ENCODE peak calls at places on chromosome 3, in six cellular contexts. One of them, this sample, is unnamed.

GRCh38 chr3:64533565-64534317 is 154.1 kb downstream of the ADAMTS9 start:
- DNase-seq in testis: peak; percentile 95
- DNase-seq in sigmoid colon: peak; percentile 98
- DNase-seq in right lobe of liver: peak; percentile 86
- DNase-seq in body of pancreas: peak; percentile 90
- DNase-seq in stomach: peak; percentile 91
- DNase-seq in this sample: peak; percentile 87

GRCh38 chr3:2092758-2093157 is 5.9 kb upstream of the CNTN4 start:
- DNase-seq in testis: no peak
- DNase-seq in sigmoid colon: no peak
- DNase-seq in right lobe of liver: no peak
- DNase-seq in body of pancreas: no peak
- DNase-seq in stomach: no peak
- DNase-seq in this sample: no peak

GRCh38 chr3:38614651-38615352 is 34.7 kb downstream of the SCN5A start:
- DNase-seq in testis: no peak
- DNase-seq in sigmoid colon: peak; percentile 49
- DNase-seq in right lobe of liver: no peak
- DNase-seq in body of pancreas: no peak
- DNase-seq in stomach: no peak
- DNase-seq in this sample: no peak

GRCh38 chr3:106522397-106522796 is 653.6 kb upstream of the CBLB start:
- DNase-seq in testis: no peak
- DNase-seq in sigmoid colon: no peak
- DNase-seq in right lobe of liver: no peak
- DNase-seq in body of pancreas: no peak
- DNase-seq in stomach: no peak
- DNase-seq in this sample: no peak

GRCh38 chr3:65400893-65401292 is 637.8 kb downstream of the MAGI1 start:
- DNase-seq in testis: no peak
- DNase-seq in sigmoid colon: no peak
- DNase-seq in right lobe of liver: no peak
- DNase-seq in body of pancreas: no peak
- DNase-seq in stomach: no peak
- DNase-seq in this sample: no peak

GRCh38 chr3:102083469-102083868 is 234.2 kb downstream of the NFKBIZ start:
- DNase-seq in testis: no peak
- DNase-seq in sigmoid colon: no peak
- DNase-seq in right lobe of liver: no peak
- DNase-seq in body of pancreas: no peak
- DNase-seq in stomach: no peak
- DNase-seq in this sample: no peak

GRCh38 chr3:114144909-114145688 is 33.8 kb downstream of the DRD3 start:
- DNase-seq in testis: no peak
- DNase-seq in sigmoid colon: no peak
- DNase-seq in right lobe of liver: no peak
- DNase-seq in body of pancreas: peak; percentile 49
- DNase-seq in stomach: peak; percentile 28
- DNase-seq in this sample: no peak

GRCh38 chr3:4720316-4721075 is 227.3 kb downstream of the ITPR1 start:
- DNase-seq in testis: peak; percentile 91
- DNase-seq in sigmoid colon: peak; percentile 94
- DNase-seq in right lobe of liver: peak; percentile 91
- DNase-seq in body of pancreas: peak; percentile 95
- DNase-seq in stomach: peak; percentile 82
- DNase-seq in this sample: peak; percentile 80

GRCh38 chr3:197746801-197747237 is 2.9 kb upstream of the FYTTD1 start:
- DNase-seq in testis: no peak
- DNase-seq in sigmoid colon: no peak
- DNase-seq in right lobe of liver: peak; percentile 53
- DNase-seq in body of pancreas: peak; percentile 39
- DNase-seq in stomach: no peak
- DNase-seq in this sample: peak; percentile 25

GRCh38 chr3:120498947-120499346 is 48.2 kb upstream of the FSTL1 start:
- DNase-seq in testis: peak; percentile 16
- DNase-seq in sigmoid colon: peak; percentile 82
- DNase-seq in right lobe of liver: no peak
- DNase-seq in body of pancreas: peak; percentile 38
- DNase-seq in stomach: no peak
- DNase-seq in this sample: no peak

GRCh38 chr3:99981138-99981537 is 133.2 kb downstream of the FILIP1L start:
- DNase-seq in testis: no peak
- DNase-seq in sigmoid colon: no peak
- DNase-seq in right lobe of liver: no peak
- DNase-seq in body of pancreas: no peak
- DNase-seq in stomach: no peak
- DNase-seq in this sample: no peak

GRCh38 chr3:32434206-32434605 is 42.6 kb downstream of the CMTM7 start:
- DNase-seq in testis: no peak
- DNase-seq in sigmoid colon: no peak
- DNase-seq in right lobe of liver: no peak
- DNase-seq in body of pancreas: no peak
- DNase-seq in stomach: no peak
- DNase-seq in this sample: no peak

GRCh38 chr3:193225726-193226125 is 15.3 kb upstream of the PLAAT1 start:
- DNase-seq in testis: no peak
- DNase-seq in sigmoid colon: no peak
- DNase-seq in right lobe of liver: no peak
- DNase-seq in body of pancreas: no peak
- DNase-seq in stomach: no peak
- DNase-seq in this sample: no peak

GRCh38 chr3:40827942-40828688 is 303.4 kb downstream of the ZNF621 start:
- DNase-seq in testis: peak; percentile 43
- DNase-seq in sigmoid colon: peak; percentile 80
- DNase-seq in right lobe of liver: no peak
- DNase-seq in body of pancreas: peak; percentile 40
- DNase-seq in stomach: no peak
- DNase-seq in this sample: peak; percentile 18

GRCh38 chr3:13528217-13528801 is 20.6 kb upstream of the FBLN2 start:
- DNase-seq in testis: no peak
- DNase-seq in sigmoid colon: no peak
- DNase-seq in right lobe of liver: no peak
- DNase-seq in body of pancreas: no peak
- DNase-seq in stomach: no peak
- DNase-seq in this sample: no peak

GRCh38 chr3:155886915-155887314 is 16.5 kb downstream of the GMPS start:
- DNase-seq in testis: no peak
- DNase-seq in sigmoid colon: no peak
- DNase-seq in right lobe of liver: no peak
- DNase-seq in body of pancreas: no peak
- DNase-seq in stomach: no peak
- DNase-seq in this sample: no peak

GRCh38 chr3:155889952-155890351 is 19.5 kb downstream of the GMPS start:
- DNase-seq in testis: no peak
- DNase-seq in sigmoid colon: no peak
- DNase-seq in right lobe of liver: no peak
- DNase-seq in body of pancreas: no peak
- DNase-seq in stomach: no peak
- DNase-seq in this sample: no peak

GRCh38 chr3:155884292-155884691 is 13.8 kb downstream of the GMPS start:
- DNase-seq in testis: no peak
- DNase-seq in sigmoid colon: no peak
- DNase-seq in right lobe of liver: no peak
- DNase-seq in body of pancreas: no peak
- DNase-seq in stomach: no peak
- DNase-seq in this sample: no peak

GRCh38 chr3:155889212-155889611 is 18.8 kb downstream of the GMPS start:
- DNase-seq in testis: no peak
- DNase-seq in sigmoid colon: no peak
- DNase-seq in right lobe of liver: no peak
- DNase-seq in body of pancreas: no peak
- DNase-seq in stomach: no peak
- DNase-seq in this sample: no peak

DNA sequence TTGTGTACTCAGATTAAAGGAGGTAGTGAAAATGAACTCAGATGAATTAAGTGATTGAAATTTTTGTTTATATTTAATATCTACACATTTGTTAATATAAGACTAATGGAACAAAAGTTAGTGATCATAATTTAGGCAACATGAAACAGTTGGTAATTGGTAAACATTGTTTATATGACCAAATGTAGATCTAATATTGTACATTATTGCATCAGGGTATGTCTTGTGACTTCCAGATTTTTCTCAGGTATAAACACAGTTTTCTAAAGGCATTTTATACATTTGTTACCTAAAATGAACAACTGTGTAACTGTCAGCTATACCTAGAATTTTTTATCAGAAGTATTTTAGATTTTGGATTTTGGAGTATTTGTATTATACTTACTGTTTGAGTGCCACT is 14.8 kb downstream of the GMPS start:
- DNase-seq in testis: no peak
- DNase-seq in sigmoid colon: no peak
- DNase-seq in right lobe of liver: no peak
- DNase-seq in body of pancreas: no peak
- DNase-seq in stomach: no peak
- DNase-seq in this sample: no peak
- TF ChIP-seq POLR2A in testis: no peak
- TF ChIP-seq POLR2A in sigmoid colon: no peak
- TF ChIP-seq POLR2A in right lobe of liver: no peak
- TF ChIP-seq POLR2A in body of pancreas: no peak
- TF ChIP-seq POLR2A in stomach: no peak
- TF ChIP-seq POLR2A in this sample: no peak

DNA sequence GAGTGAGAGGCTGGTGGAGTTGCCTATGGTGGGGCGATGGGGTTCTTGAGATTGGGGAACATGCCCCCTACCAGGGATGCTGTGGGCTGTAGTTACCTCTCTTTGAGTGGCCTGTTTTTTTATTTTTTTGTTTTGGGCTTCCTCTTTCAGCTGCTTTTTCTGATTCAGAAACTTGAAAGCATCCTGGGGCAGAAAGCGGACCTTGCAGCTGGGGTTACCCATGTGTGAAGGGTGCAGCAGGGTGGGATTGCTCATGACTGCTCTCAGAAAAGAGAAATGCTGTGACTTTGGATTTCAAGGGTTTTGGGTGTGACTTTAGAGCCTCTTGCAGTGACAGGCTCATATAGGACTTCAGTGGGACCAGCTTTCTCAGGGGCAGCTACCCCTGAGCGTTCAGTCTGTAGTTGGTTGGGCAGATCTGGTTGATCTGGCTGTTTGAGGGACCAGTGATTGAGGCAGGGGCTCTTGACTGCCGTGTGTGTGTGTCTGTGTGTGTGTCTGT is 1.8 kb downstream of the LIMD1 start:
- DNase-seq in testis: no peak
- DNase-seq in sigmoid colon: no peak
- DNase-seq in right lobe of liver: no peak
- DNase-seq in body of pancreas: peak; percentile 48
- DNase-seq in stomach: no peak
- DNase-seq in this sample: no peak
- H3K4me1 ChIP-seq in testis: peaks cover 23% of the 10 kb centered on the region
- H3K4me1 ChIP-seq in sigmoid colon: peaks cover 67% of the 10 kb centered on the region
- H3K4me1 ChIP-seq in right lobe of liver: peaks cover 11% of the 10 kb centered on the region
- H3K4me1 ChIP-seq in body of pancreas: peaks cover 81% of the 10 kb centered on the region
- H3K4me1 ChIP-seq in stomach: peaks cover 81% of the 10 kb centered on the region
- H3K4me1 ChIP-seq in this sample: no peaks in the 10 kb centered on the region

GRCh38 chr3:55639886-55640765 is 153.0 kb upstream of the WNT5A start:
- DNase-seq in testis: no peak
- DNase-seq in sigmoid colon: no peak
- DNase-seq in right lobe of liver: no peak
- DNase-seq in body of pancreas: no peak
- DNase-seq in stomach: no peak
- DNase-seq in this sample: no peak
- H3K27ac ChIP-seq in testis: no peak overlapping the region
- H3K27ac ChIP-seq in sigmoid colon: no peak overlapping the region
- H3K27ac ChIP-seq in right lobe of liver: no peak overlapping the region
- H3K27ac ChIP-seq in body of pancreas: no peak overlapping the region
- H3K27ac ChIP-seq in stomach: no peak overlapping the region
- H3K27ac ChIP-seq in this sample: no peak overlapping the region

GRCh38 chr3:46935168-46935858 is 41.2 kb downstream of the CCDC12 start:
- DNase-seq in testis: peak; percentile 95
- DNase-seq in sigmoid colon: peak; percentile 95
- DNase-seq in right lobe of liver: peak; percentile 79
- DNase-seq in body of pancreas: peak; percentile 98
- DNase-seq in stomach: peak; percentile 78
- DNase-seq in this sample: peak; percentile 50
- TF ChIP-seq POLR2A in testis: no peak
- TF ChIP-seq POLR2A in sigmoid colon: no peak
- TF ChIP-seq POLR2A in right lobe of liver: no peak
- TF ChIP-seq POLR2A in body of pancreas: peak; percentile 38
- TF ChIP-seq POLR2A in stomach: no peak
- TF ChIP-seq POLR2A in this sample: no peak

DNA sequence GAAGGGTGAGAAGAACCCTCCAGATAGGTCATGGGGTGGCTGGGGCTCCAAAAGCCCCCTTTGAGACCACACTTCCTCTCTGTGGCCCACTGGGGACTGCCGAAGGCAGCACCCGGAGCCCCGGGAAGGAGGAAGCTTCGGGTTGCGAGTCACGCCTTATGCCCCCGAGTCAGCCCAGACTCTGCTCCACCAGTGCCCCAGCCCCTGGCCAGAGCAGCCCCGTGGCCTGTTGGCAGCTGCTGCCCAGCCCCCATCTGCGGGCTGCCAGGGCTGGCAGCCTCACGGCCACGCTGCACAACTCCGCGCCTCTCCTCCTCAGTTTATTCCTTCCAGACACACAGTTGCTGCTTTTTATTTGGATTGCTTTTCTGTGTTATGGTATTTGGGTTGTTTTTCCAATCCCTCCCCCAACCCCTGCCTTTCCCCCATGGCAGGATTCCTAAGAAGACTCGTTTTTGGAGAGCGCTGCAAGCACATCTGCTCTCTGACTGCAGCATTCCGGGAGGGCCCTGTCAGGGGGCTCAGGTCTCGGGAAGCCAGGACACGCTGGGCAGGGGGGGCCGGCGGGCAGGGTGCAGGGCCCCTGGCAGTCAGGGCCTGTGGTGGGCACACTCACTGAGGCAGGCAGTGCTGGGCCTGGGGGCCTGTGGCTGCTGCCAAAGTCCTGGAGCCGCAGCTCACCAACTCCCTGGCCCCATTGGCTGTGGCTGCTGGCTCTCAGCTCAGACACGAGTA is 20.3 kb downstream of the MAGEF1 start:
- DNase-seq in testis: peak; percentile 43
- DNase-seq in sigmoid colon: peak; percentile 75
- DNase-seq in right lobe of liver: no peak
- DNase-seq in body of pancreas: no peak
- DNase-seq in stomach: no peak
- DNase-seq in this sample: no peak
- H3K4me1 ChIP-seq in testis: peaks cover 24% of the 10 kb centered on the region
- H3K4me1 ChIP-seq in sigmoid colon: peaks cover 68% of the 10 kb centered on the region
- H3K4me1 ChIP-seq in right lobe of liver: no peaks in the 10 kb centered on the region
- H3K4me1 ChIP-seq in body of pancreas: no peaks in the 10 kb centered on the region
- H3K4me1 ChIP-seq in stomach: peaks cover 51% of the 10 kb centered on the region
- H3K4me1 ChIP-seq in this sample: no peaks in the 10 kb centered on the region

GRCh38 chr3:149816326-149816725 is 3.3 kb downstream of the RNF13 start:
- DNase-seq in testis: no peak
- DNase-seq in sigmoid colon: no peak
- DNase-seq in right lobe of liver: no peak
- DNase-seq in body of pancreas: no peak
- DNase-seq in stomach: no peak
- DNase-seq in this sample: no peak
- H3K27ac ChIP-seq in testis: no peak overlapping the region
- H3K27ac ChIP-seq in sigmoid colon: peak overlapping the region; percentile 45
- H3K27ac ChIP-seq in right lobe of liver: peak overlapping the region; percentile 6
- H3K27ac ChIP-seq in body of pancreas: no peak overlapping the region
- H3K27ac ChIP-seq in stomach: no peak overlapping the region
- H3K27ac ChIP-seq in this sample: no peak overlapping the region

This sample was measured in tibial nerve.